ENCODE peak calls at places on chromosomes 3 and 15, in five cellular contexts. D is HepG2, U is H1, B is GM12878, V is K562. S is an unnamed sample.

GRCh38 chr3:61132062-61132461 is 119.2 kb downstream of the FHIT start:
- DNase-seq in D (no peak), U (no peak), B (no peak), V (no peak), S (no peak)

GRCh38 chr15:38878946-38879345 is 314.3 kb upstream of the RASGRP1 start:
- DNase-seq in D (no peak), U (no peak), B (no peak), V (no peak), S (no peak)

GRCh38 chr3:95356764-95357501 is 1294.1 kb downstream of the NSUN3 start:
- DNase-seq in D (no peak), U (no peak), B (peak), V (no peak), S (no peak)

GRCh38 chr3:124615896-124616543 is 114.2 kb upstream of the UMPS start:
- DNase-seq in D (no peak), U (no peak), B (no peak), V (no peak), S (no peak)

GRCh38 chr3:194876403-194877165 is 190.9 kb downstream of the FAM43A start:
- DNase-seq in D (no peak), U (no peak), B (no peak), V (no peak), S (no peak)

GRCh38 chr3:1294566-1294965 is 201.7 kb downstream of the CNTN6 start:
- DNase-seq in D (no peak), U (no peak), B (no peak), V (no peak), S (no peak)

GRCh38 chr15:25179673-25180511 is 225.1 kb downstream of the SNRPN start:
- DNase-seq in D (no peak), U (no peak), B (no peak), V (no peak), S (no peak)

GRCh38 chr3:17195856-17196604 is 311.3 kb downstream of the PLCL2 start:
- DNase-seq in D (no peak), U (no peak), B (peak), V (no peak), S (no peak)

GRCh38 chr3:107431048-107431297 is 53.7 kb downstream of the CCDC54 start:
- DNase-seq in D (no peak), U (no peak), B (no peak), V (no peak), S (no peak)

GRCh38 chr3:78887029-78887428 is 880.8 kb downstream of the ROBO1 start:
- DNase-seq in D (no peak), U (no peak), B (no peak), V (no peak), S (no peak)

GRCh38 chr3:177811111-177811510 is 613.8 kb upstream of the TBL1XR1 start:
- DNase-seq in D (no peak), U (no peak), B (no peak), V (no peak), S (no peak)

GRCh38 chr15:37219211-37219701 is 118.9 kb upstream of the MEIS2 start:
- DNase-seq in D (peak), U (no peak), B (no peak), V (no peak), S (no peak)

GRCh38 chr3:66372681-66373350 is 128.0 kb downstream of the LRIG1 start:
- DNase-seq in D (peak), U (peak), B (no peak), V (no peak), S (no peak)

GRCh38 chr15:94584833-94585244 is 353.5 kb downstream of the MCTP2 start:
- DNase-seq in D (no peak), U (no peak), B (peak), V (no peak), S (no peak)

GRCh38 chr3:89571707-89572106 is 464.3 kb downstream of the EPHA3 start:
- DNase-seq in D (no peak), U (no peak), B (no peak), V (no peak), S (no peak)

GRCh38 chr3:106589306-106589942 is 720.6 kb upstream of the CBLB start:
- DNase-seq in D (no peak), U (no peak), B (no peak), V (no peak), S (no peak)

GRCh38 chr3:123498761-123499160 is 49.9 kb upstream of the ADCY5 start:
- DNase-seq in D (no peak), U (no peak), B (no peak), V (no peak), S (no peak)

GRCh38 chr3:185332026-185332735 is 30.8 kb upstream of the MAP3K13 start:
- DNase-seq in D (peak), U (no peak), B (peak), V (no peak), S (no peak)

GRCh38 chr15:67024998-67025368 is 40.4 kb upstream of the SMAD3 start:
- DNase-seq in D (no peak), U (no peak), B (no peak), V (no peak), S (no peak)

GRCh38 chr3:35409991-35410390 is 229.3 kb upstream of the ARPP21 start:
- DNase-seq in D (no peak), U (no peak), B (no peak), V (no peak), S (no peak)

GRCh38 chr15:62976301-62976842 is 66.2 kb upstream of the TPM1 start:
- DNase-seq in D (no peak), U (no peak), B (no peak), V (no peak), S (no peak)

GRCh38 chr15:44593042-44593736 is 56.2 kb downstream of the EIF3J start:
- DNase-seq in D (no peak), U (no peak), B (no peak), V (no peak), S (peak)

GRCh38 chr3:190429681-190430080 is 20.0 kb downstream of the TMEM207 start:
- DNase-seq in D (no peak), U (no peak), B (no peak), V (no peak), S (no peak)

GRCh38 chr3:14200276-14200675 is 21.7 kb downstream of the LSM3 start:
- DNase-seq in D (no peak), U (no peak), B (no peak), V (no peak), S (no peak)

GRCh38 chr15:79635897-79636596 is 203.9 kb downstream of the MINAR1 start:
- DNase-seq in D (no peak), U (no peak), B (no peak), V (no peak), S (no peak)

GRCh38 chr3:47414161-47414564 is 33.3 kb downstream of the PTPN23 start:
- DNase-seq in D (peak), U (no peak), B (no peak), V (no peak), S (no peak)

GRCh38 chr3:64549869-64550268 is 137.9 kb downstream of the ADAMTS9 start:
- DNase-seq in D (no peak), U (no peak), B (no peak), V (no peak), S (peak)

GRCh38 chr3:184894051-184894450 is 82.1 kb downstream of the VPS8 start:
- DNase-seq in D (no peak), U (no peak), B (no peak), V (no peak), S (no peak)

GRCh38 chr3:120435621-120436020 is 15.2 kb downstream of the FSTL1 start:
- DNase-seq in D (no peak), U (no peak), B (no peak), V (no peak), S (no peak)

GRCh38 chr15:77998592-77998991 is 78.9 kb downstream of the TBC1D2B start:
- DNase-seq in D (no peak), U (no peak), B (no peak), V (no peak), S (no peak)

GRCh38 chr15:75023194-75024101 is at the start of gene PPCDC:
- DNase-seq in D (peak), U (peak), B (peak), V (peak), S (peak)
- TF ChIP-seq POLR2AphosphoS5 in D (peak), U (peak), B (peak), V (peak), S (peak)

GRCh38 chr3:149247929-149248691 is 26.5 kb upstream of the CP start:
- DNase-seq in D (peak), U (no peak), B (no peak), V (no peak), S (no peak)

GRCh38 chr3:149247025-149247710 is 25.5 kb upstream of the CP start:
- DNase-seq in D (no peak), U (no peak), B (no peak), V (no peak), S (no peak)

GRCh38 chr3:149251186-149251585 is 29.6 kb upstream of the CP start:
- DNase-seq in D (no peak), U (no peak), B (no peak), V (no peak), S (no peak)

GRCh38 chr3:149243540-149243939 is 21.9 kb upstream of the CP start:
- DNase-seq in D (no peak), U (no peak), B (no peak), V (no peak), S (no peak)

GRCh38 chr3:149245738-149246451 is 24.3 kb upstream of the CP start:
- DNase-seq in D (peak), U (no peak), B (peak), V (no peak), S (no peak)
- TF ChIP-seq CHD2 in D (no peak), U (no peak), B (no peak), V (no peak), S (no peak)

DNA sequence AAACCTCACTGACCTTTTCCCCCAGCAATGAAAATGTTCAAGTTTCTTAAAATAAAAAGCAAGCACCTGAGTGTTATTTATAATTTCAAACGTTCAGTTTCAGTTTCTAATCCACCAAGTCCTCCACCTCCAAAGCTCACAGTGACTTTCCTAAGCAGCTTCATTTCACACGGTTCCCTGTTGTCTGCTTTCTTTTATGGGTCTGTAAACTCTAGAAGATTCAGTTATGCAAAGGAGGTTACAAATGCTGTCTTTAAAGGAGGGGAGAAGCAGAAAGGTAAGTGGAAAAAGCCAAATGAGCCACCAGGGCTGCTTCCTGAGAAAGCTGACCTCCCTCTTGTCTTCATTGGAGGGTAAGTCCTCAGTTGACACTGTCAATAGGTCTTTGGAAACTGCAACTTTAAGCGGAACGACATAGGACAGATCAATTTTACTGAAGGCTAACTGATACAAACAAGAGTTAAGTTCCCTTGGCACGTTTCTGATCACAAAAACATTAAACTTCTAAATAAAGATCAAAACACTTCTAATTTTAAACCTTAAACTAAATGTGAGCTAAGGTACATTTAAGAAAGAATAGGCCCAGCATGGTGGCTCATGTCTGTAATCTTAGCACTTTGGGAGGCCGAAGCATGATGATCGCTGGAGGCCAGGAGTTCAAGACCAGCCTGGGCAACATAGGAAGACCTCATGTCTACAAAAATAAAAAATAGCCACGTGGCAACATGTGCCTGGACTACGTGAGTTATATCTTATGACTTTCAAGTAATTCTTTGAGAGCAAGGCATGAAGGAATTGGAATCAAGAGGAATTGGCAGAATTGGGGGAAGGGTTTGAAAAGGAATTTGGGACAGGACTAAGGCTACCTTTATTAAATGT is 151.9 kb upstream of the UBE2E1 start:
- DNase-seq in D (no peak), U (no peak), B (peak), V (no peak), S (no peak)
- TF ChIP-seq POLR2AphosphoS5 in D (no peak), U (no peak), B (peak), V (no peak), S (no peak)

DNA sequence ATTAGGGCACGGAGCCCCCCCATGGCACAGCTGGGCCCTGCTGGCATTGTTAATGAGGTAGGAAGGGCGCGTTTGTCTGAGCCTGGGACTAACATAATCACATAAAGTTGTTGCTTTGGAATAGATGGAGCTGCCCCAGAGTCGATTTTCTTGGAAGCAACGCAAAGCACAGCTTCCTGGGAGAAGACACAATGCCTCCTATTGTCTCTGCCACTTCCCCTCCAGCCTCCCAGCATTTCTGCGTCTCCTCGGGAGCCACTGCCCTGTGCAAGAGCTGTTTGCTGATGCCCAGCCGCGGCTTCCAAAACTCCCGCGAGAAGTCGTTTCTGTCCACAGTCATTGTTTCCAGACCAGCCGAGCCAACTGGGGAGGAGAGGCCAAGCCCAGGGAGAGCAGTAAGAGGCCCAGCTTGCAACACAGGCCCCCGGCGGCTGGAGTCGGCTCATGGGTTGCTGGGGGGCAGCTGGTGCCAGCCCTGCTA is 18.1 kb upstream of the ALDH1A3 start:
- DNase-seq in D (no peak), U (no peak), B (no peak), V (no peak), S (no peak)
- TF ChIP-seq CHD2 in D (no peak), U (no peak), B (no peak), V (no peak), S (no peak)

GRCh38 chr3:128617557-128618397 is 32.8 kb downstream of the RPN1 start:
- DNase-seq in D (peak), U (peak), B (peak), V (peak), S (peak)
- TF ChIP-seq POLR2AphosphoS5 in D (peak), U (peak), B (no peak), V (no peak), S (peak)